ENCODE peak calls at places on chromosomes 13 and 19, in ten cellular contexts. O is adrenal gland, D is thyroid gland, C is HL-60, M is heart left ventricle, X is upper lobe of right lung, U is fibroblast of mammary gland, L is body of pancreas, G is transverse colon, V is Peyer's patch. F is an unnamed sample.

GRCh38 chr19:804419-805160 is 7.3 kb downstream of the PTBP1 start:
- DNase-seq in O (no peak), D (no peak), C (peak), M (peak), X (peak), U (no peak), L (no peak), G (no peak), V (no peak), F (no peak)

GRCh38 chr13:57629821-57630235 is 1.7 kb upstream of the PCDH17 start:
- DNase-seq in O (peak), D (peak), C (no peak), M (peak), X (peak), U (peak), L (peak), G (peak), V (peak), F (peak)

GRCh38 chr19:41302624-41303351 is 7.2 kb upstream of the CCDC97 start:
- DNase-seq in O (no peak), D (peak), C (no peak), M (no peak), X (peak), U (no peak), L (no peak), G (peak), V (peak), F (no peak)

GRCh38 chr13:35345992-35346391 is 130.5 kb downstream of the MAB21L1 start:
- DNase-seq in O (no peak), D (no peak), C (no peak), M (no peak), X (no peak), U (no peak), L (no peak), G (no peak), V (no peak), F (no peak)

GRCh38 chr19:19538077-19538764 is at the start of gene CILP2:
- DNase-seq in O (no peak), D (peak), C (no peak), M (no peak), X (no peak), U (no peak), L (no peak), G (peak), V (no peak), F (peak)

GRCh38 chr19:53907193-53907581 is 1.9 kb upstream of the CACNG7 start:
- DNase-seq in O (no peak), D (no peak), C (no peak), M (no peak), X (no peak), U (no peak), L (no peak), G (no peak), V (no peak), F (no peak)

GRCh38 chr19:35292986-35293732 is 1.2 kb downstream of the MAG start:
- DNase-seq in O (no peak), D (peak), C (no peak), M (no peak), X (no peak), U (no peak), L (no peak), G (no peak), V (no peak), F (no peak)

GRCh38 chr13:71368301-71368700 is 498.7 kb downstream of the DACH1 start:
- DNase-seq in O (no peak), D (no peak), C (no peak), M (no peak), X (no peak), U (no peak), L (no peak), G (no peak), V (no peak), F (no peak)

GRCh38 chr19:41696402-41697197 is 8.5 kb upstream of the CEACAM7 start:
- DNase-seq in O (no peak), D (no peak), C (no peak), M (no peak), X (peak), U (no peak), L (no peak), G (peak), V (peak), F (no peak)

GRCh38 chr13:19305434-19305833 is 123.8 kb upstream of the TUBA3C start:
- DNase-seq in O (no peak), D (no peak), C (no peak), M (no peak), X (no peak), U (no peak), L (no peak), G (no peak), V (no peak), F (no peak)

GRCh38 chr13:51862965-51863364 is 1.2 kb downstream of the CCDC70 start:
- DNase-seq in O (no peak), D (no peak), C (no peak), M (no peak), X (no peak), U (no peak), L (no peak), G (no peak), V (no peak), F (no peak)

GRCh38 chr13:51858433-51859247 is 3.1 kb upstream of the CCDC70 start:
- DNase-seq in O (no peak), D (no peak), C (no peak), M (no peak), X (no peak), U (no peak), L (no peak), G (no peak), V (no peak), F (no peak)

GRCh38 chr13:51856027-51856736 is 5.6 kb upstream of the CCDC70 start:
- DNase-seq in O (no peak), D (no peak), C (no peak), M (no peak), X (no peak), U (no peak), L (no peak), G (peak), V (no peak), F (no peak)

GRCh38 chr13:51861728-51862300 is at the start of gene CCDC70:
- DNase-seq in O (no peak), D (no peak), C (no peak), M (no peak), X (no peak), U (peak), L (no peak), G (no peak), V (no peak), F (no peak)

DNA sequence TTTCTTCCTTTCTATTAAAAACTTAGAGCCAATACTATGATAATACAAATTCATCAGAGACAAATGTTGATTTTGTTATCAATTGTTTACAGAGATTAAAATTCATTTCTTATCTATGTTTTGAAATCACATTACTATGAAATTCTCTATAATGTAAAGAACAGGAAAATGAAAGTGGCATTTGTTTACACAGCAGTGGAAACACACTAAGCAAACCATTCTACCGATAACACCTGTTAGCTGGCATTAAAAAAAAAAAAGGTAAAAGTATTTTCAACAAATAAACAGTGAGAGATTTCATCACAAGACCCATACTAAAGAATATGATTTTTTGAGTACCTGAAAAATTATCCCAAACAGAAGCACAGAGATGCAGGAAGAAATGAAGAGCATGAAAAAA is 4.8 kb upstream of the CCDC70 start:
- DNase-seq in O (no peak), D (no peak), C (no peak), M (no peak), X (no peak), U (no peak), L (no peak), G (no peak), V (no peak), F (no peak)
- TF ChIP-seq CTCF in O (no peak), D (no peak), C (no peak), M (no peak), X (no peak), U (no peak), L (no peak), G (no peak), V (no peak), F (no peak)

DNA sequence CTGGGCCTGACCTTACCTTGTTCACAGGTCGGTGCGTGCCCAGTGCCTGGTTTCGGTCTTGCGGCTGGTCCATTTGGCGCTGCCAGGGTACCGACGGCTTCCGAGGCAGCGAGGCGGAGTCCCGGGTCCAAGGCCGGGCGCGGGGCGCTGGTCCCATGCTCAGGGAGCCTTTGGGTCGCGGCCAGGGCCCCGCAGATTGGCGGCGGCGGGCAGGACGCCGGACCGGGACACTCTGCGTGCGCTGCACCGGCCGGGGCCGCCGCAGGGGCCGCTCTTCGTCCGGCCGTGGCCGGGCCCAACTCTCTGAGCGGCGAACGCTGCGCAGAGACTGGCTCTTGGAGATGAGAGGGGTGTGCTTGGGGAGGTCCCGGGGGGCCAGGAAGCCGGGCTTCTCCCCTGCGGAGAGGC is 3.3 kb upstream of the WIZ start:
- DNase-seq in O (peak), D (peak), C (no peak), M (no peak), X (no peak), U (no peak), L (no peak), G (no peak), V (no peak), F (no peak)
- TF ChIP-seq CTCF in O (no peak), D (no peak), C (no peak), M (peak), X (peak), U (no peak), L (peak), G (peak), V (no peak), F (no peak)

GRCh38 chr19:11989112-11989456 is 24.2 kb downstream of the ZNF763 start:
- DNase-seq in O (no peak), D (no peak), C (no peak), M (no peak), X (no peak), U (no peak), L (no peak), G (no peak), V (no peak), F (no peak)

GRCh38 chr19:11987405-11988231 is 22.8 kb downstream of the ZNF763 start:
- DNase-seq in O (peak), D (peak), C (peak), M (peak), X (peak), U (peak), L (peak), G (peak), V (peak), F (peak)

GRCh38 chr19:11982526-11982925 is 17.7 kb downstream of the ZNF763 start:
- DNase-seq in O (no peak), D (no peak), C (no peak), M (no peak), X (no peak), U (peak), L (no peak), G (no peak), V (no peak), F (no peak)

GRCh38 chr19:11986754-11987153 is 21.9 kb downstream of the ZNF763 start:
- DNase-seq in O (no peak), D (no peak), C (no peak), M (no peak), X (no peak), U (no peak), L (no peak), G (no peak), V (no peak), F (no peak)

GRCh38 chr19:11984986-11985385 is 20.1 kb downstream of the ZNF763 start:
- DNase-seq in O (no peak), D (no peak), C (no peak), M (no peak), X (no peak), U (no peak), L (no peak), G (no peak), V (no peak), F (no peak)
- TF ChIP-seq CTCF in O (no peak), D (no peak), C (no peak), M (no peak), X (no peak), U (no peak), L (no peak), G (no peak), V (no peak), F (no peak)

GRCh38 chr19:15252398-15253018 is 20.3 kb upstream of the EPHX3 start:
- DNase-seq in O (no peak), D (no peak), C (no peak), M (no peak), X (no peak), U (peak), L (no peak), G (no peak), V (no peak), F (no peak)
- TF ChIP-seq CTCF in O (no peak), D (no peak), C (no peak), M (no peak), X (peak), U (peak), L (peak), G (no peak), V (peak), F (peak)

DNA sequence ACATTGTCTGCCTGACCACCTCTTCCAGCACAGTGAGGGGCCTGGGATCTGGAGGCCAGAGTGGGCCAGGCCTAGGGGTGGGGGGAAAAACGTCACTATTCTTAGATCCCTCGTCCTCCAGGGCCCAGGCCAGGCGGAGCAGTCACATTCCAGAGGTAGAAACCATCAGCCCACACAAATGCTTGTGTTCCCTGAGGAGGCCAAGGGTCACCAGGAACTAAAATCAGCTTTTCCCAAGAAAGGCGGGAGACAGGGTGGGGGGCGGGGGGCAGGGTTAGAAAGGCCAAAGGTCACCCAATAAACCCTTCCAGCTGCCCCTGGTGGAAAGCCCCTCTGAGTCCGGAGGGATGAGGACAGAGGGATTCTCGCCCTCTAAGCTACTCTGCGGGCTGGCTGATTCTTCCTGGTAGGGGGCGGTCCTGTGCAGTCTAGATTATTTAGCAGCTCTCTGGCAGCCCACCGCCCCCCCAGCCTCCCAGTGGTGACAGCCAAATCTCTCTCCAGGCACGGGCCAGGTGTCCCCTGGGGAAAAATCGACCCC is 23.5 kb upstream of the CCL25 start:
- DNase-seq in O (no peak), D (no peak), C (no peak), M (peak), X (no peak), U (peak), L (no peak), G (no peak), V (no peak), F (no peak)
- TF ChIP-seq CTCF in O (no peak), D (no peak), C (no peak), M (no peak), X (no peak), U (no peak), L (no peak), G (no peak), V (no peak), F (no peak)

DNA sequence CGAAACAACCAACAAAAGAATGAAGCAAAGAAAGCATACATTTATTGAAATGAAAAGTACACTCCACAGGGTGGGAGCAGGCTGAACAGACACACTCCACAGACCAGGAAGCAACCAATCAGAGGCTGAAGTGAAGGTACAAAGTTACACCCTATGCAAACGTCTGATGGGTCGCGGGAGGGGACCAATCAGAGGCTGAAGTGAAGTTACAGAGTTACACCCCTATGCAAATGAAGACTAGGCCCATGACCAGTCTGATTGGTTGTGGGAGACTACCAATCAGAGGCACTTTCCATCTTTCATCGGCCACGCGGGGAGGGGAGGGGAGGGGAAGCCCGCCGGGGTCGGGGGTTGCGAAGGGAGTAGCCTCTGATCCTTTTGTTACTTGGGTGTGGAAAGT is 12.4 kb upstream of the FBL start:
- DNase-seq in O (no peak), D (no peak), C (no peak), M (no peak), X (peak), U (peak), L (no peak), G (peak), V (peak), F (no peak)
- TF ChIP-seq CTCF in O (no peak), D (no peak), C (no peak), M (no peak), X (no peak), U (no peak), L (no peak), G (no peak), V (no peak), F (no peak)

GRCh38 chr13:99027661-99028425 is 50.0 kb upstream of the DOCK9 start:
- DNase-seq in O (no peak), D (no peak), C (no peak), M (no peak), X (no peak), U (no peak), L (no peak), G (no peak), V (no peak), F (no peak)

GRCh38 chr13:99027260-99027659 is 49.4 kb upstream of the DOCK9 start:
- DNase-seq in O (no peak), D (no peak), C (no peak), M (no peak), X (no peak), U (no peak), L (no peak), G (no peak), V (no peak), F (no peak)

GRCh38 chr13:99031725-99032298 is 53.9 kb upstream of the DOCK9 start:
- DNase-seq in O (no peak), D (peak), C (no peak), M (no peak), X (no peak), U (no peak), L (no peak), G (no peak), V (peak), F (no peak)

GRCh38 chr13:99029576-99029975 is 51.7 kb upstream of the DOCK9 start:
- DNase-seq in O (no peak), D (no peak), C (no peak), M (no peak), X (no peak), U (no peak), L (no peak), G (no peak), V (no peak), F (no peak)

DNA sequence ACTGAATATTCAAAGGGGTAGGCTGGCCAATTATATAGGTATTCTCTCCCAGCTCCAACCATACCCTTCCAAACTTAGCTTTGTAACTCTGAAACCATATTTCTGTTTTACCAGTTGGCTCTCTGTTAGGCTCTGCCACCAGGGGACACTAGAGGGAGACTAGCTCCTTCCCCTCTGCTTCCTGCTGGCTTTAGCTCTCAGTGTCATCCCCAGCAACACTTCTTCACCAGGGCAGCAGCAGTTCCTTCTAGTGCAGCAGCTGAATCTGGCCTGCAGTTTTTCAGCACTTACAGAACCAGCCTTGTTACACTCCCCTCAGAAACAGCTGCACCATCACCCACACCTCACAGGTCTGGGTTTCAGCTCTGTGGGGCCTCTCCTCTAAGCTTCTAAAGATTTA is 51.0 kb upstream of the DOCK9 start:
- DNase-seq in O (no peak), D (no peak), C (no peak), M (no peak), X (no peak), U (no peak), L (no peak), G (no peak), V (no peak), F (no peak)
- TF ChIP-seq CTCF in O (no peak), D (no peak), C (peak), M (no peak), X (peak), U (peak), L (peak), G (peak), V (peak), F (no peak)

DNA sequence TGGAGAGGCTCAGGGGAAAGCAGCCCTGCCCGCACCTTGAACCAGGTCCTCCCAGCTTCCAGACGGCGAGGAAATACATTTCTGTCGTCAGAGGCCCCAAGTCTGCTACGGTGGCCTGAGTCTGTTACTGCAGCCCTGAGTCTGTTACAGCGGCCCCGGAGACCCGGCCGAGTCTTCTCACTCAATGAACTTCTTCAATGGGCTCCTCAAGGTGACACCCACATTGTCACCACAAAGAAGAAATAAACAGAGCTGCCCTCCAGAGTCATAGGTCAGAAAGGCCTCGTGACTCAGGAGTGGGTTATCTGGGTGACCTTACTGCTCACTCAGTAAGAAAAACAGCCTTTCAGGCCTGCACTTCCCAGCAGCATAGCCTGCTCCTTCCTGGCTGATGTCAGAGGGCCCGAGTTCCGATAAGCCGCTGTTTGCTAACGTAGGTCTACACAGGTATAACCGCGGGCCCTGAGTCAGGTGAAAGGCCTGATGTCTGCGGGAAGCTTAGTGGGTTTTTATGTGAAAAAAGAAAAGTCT is 66.9 kb upstream of the TM9SF2 start:
- DNase-seq in O (no peak), D (no peak), C (no peak), M (no peak), X (no peak), U (no peak), L (no peak), G (peak), V (peak), F (no peak)
- TF ChIP-seq CTCF in O (no peak), D (no peak), C (no peak), M (no peak), X (no peak), U (no peak), L (no peak), G (no peak), V (peak), F (no peak)

DNA sequence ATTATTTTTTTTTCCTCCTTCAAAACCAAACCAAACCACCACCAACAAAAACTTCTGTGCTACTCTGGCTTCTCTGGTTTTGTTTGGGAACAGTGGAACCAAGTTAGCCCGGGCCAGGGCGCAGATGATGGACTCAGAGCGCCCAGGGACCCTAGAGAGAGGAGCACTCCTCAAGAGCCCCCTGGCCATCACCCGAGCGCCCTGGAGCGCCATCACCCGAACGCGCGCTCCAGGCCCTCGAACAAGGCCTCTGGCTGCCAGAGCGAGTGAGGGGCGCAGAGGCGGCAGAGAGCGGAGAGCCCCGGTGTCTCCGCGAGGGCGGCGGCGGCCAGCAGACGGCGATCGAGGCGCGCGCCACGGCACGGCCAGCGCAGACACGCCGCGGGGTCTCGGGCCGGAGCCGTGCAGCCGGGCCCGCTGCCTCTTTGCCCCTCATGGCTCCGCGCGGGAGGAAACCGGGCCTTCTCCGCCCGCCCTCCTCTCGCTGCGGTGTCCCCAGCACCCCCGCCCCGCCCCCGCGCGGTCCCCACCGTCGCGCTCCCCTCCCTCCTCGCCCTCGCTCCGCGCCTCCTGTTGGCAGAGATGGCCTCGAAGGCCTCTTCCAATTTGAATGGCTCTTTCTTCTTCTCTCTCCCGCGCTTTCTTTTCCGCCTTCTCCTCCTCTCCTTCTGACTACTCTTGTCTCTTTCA is 4.2 kb upstream of the SOX1 start:
- DNase-seq in O (no peak), D (no peak), C (no peak), M (no peak), X (no peak), U (no peak), L (no peak), G (no peak), V (no peak), F (no peak)
- TF ChIP-seq CTCF in O (no peak), D (no peak), C (no peak), M (no peak), X (peak), U (no peak), L (peak), G (peak), V (no peak), F (peak)

GRCh38 chr19:1912760-1913505 is 7.7 kb downstream of the ADAT3 start:
- DNase-seq in O (no peak), D (no peak), C (no peak), M (no peak), X (no peak), U (no peak), L (no peak), G (no peak), V (no peak), F (no peak)
- TF ChIP-seq CTCF in O (no peak), D (no peak), C (no peak), M (no peak), X (no peak), U (no peak), L (no peak), G (no peak), V (no peak), F (no peak)